ENCODE peak calls at places on chromosomes 16 and 17, in seven cellular contexts. T is uterus; P is CD4-positive, CD25-positive, alpha-beta regulatory T cell; Q is effector memory CD4-positive, alpha-beta T cell; D is pancreas; L is GM23248; G is cardiac muscle cell. K is an unnamed sample. For H3K36me3, the result is how much of the 10 kb centered on the place peaks cover.

GRCh38 chr17:68612228-68612922 is 11.2 kb upstream of the FAM20A start:
- DNase-seq in T (no peak), P (no peak), Q (no peak), D (no peak), L (peak), G (no peak), K (no peak)

GRCh38 chr16:23504453-23505179 is 5.7 kb downstream of the GGA2 start:
- DNase-seq in T (peak), P (peak), Q (peak), D (peak), L (peak), G (peak), K (no peak)

GRCh38 chr17:50210249-50211225 is 9.1 kb upstream of the COL1A1 start:
- DNase-seq in T (peak), P (no peak), Q (no peak), D (no peak), L (peak), G (peak), K (no peak)

GRCh38 chr16:30010817-30011504 is at the start of gene DOC2A:
- DNase-seq in T (no peak), P (no peak), Q (no peak), D (no peak), L (peak), G (no peak), K (no peak)

GRCh38 chr17:34570491-34570890 is 8.9 kb upstream of the TMEM132E start:
- DNase-seq in T (no peak), P (no peak), Q (no peak), D (no peak), L (peak), G (no peak), K (no peak)

GRCh38 chr17:44320066-44320465 is 4.6 kb downstream of the SLC25A39 start:
- DNase-seq in T (no peak), P (no peak), Q (no peak), D (no peak), L (no peak), G (no peak), K (no peak)

GRCh38 chr16:82761858-82762257 is 135.1 kb downstream of the CDH13 start:
- DNase-seq in T (no peak), P (no peak), Q (no peak), D (no peak), L (peak), G (peak), K (no peak)

GRCh38 chr17:74446551-74447500 is 14.9 kb downstream of the GPRC5C start:
- DNase-seq in T (peak), P (no peak), Q (no peak), D (no peak), L (peak), G (peak), K (no peak)

GRCh38 chr17:73469311-73469710 is 157.5 kb upstream of the CDC42EP4 start:
- DNase-seq in T (no peak), P (no peak), Q (no peak), D (no peak), L (no peak), G (no peak), K (no peak)

GRCh38 chr17:17121162-17121561 is 78.9 kb downstream of the MPRIP start:
- DNase-seq in T (no peak), P (no peak), Q (no peak), D (no peak), L (no peak), G (no peak), K (no peak)
- H3K27ac ChIP-seq in T (peak), P (peak), Q (peak), D (no peak), L (peak), G (peak), K (no peak)

DNA sequence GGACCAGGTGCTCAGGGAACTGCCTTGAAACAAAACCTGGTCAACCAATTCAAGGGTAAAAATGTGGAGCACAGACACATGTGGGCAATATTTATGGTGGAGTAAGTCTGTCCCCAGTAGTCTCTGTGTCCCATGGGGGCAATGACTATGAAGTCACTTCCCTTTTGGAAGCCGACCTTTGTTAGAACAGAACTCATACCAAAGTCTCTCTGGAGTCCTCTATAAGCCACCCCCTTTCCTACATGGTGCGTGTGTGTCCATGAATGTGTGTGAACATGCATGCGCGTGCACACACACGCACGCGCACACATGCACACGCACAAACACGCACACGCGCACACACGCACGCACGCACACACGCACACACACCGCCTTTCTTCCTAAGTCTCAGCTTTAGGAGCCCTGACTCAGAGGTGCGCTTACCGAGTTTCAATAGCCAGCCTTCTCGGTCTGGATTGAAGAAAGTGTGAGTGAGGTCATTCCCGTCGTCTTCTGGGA is 84.2 kb downstream of the CYTH1 start:
- DNase-seq in T (no peak), P (no peak), Q (no peak), D (no peak), L (no peak), G (no peak), K (no peak)
- H3K36me3 ChIP-seq in T (under half), P (half or more), Q (half or more), D (under half), L (under half), G (under half), K (under half)

DNA sequence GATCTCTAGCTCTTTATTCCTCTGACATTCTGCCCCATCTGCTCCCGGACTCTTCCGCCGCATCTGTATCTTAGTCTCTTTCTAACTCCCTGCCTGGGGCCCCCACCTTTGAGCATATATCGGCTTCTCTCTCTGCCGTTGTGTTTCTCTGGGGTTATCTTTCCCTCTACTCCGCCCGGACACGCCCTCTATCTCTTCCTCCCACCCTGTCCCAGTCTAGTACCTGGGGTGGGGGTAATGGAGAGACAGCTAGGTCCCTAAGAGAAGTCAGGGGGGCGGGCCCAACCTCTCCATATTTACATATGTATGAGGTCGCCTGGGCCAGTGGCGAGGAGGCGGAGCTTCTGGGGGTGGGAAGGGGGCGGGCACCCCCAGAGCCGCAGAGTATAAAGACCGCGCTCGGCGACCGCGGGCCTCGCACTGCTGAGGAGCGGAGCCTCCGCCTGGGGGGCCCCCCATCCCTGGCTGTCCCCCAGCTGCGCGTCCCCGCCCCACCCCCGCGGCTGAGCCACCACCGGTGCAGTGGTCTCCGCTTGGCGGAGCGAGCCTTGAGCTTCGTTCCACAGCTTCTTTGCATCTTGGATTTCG is at the start of gene ATP1B2:
- DNase-seq in T (peak), P (peak), Q (peak), D (peak), L (peak), G (peak), K (peak)
- H3K27ac ChIP-seq in T (peak), P (no peak), Q (no peak), D (no peak), L (no peak), G (peak), K (no peak)

DNA sequence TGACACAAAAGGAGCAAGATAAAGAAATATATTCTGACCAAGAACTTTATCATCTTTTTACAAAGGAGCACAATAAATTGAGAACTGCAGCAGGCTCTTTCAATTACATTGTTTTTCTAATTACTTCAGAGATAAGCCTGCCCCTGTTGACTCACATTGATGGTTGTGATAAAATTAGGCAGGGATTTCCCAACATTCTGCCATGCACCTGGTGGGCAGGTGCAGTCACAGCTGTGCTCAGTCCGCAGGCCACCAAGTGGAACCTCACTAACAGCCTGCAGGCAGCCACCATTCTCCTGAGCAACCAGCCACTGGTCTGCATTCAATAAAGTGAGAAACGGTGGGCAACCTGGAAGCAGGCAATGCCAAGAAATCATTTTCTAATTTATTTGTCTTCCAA is 5.1 kb downstream of the FANCA start:
- DNase-seq in T (no peak), P (no peak), Q (no peak), D (no peak), L (no peak), G (no peak), K (no peak)
- H3K36me3 ChIP-seq in T (under half), P (under half), Q (under half), D (under half), L (under half), G (under half), K (under half)

K was measured in iPS DF 6.9.